ENCODE peak calls at places on chromosomes 3 and 15, in eight cellular contexts. U, B, D, K, A, F, M and P are unnamed samples.

GRCh38 chr15:77664428-77664827 is 31.7 kb upstream of the LINGO1 start:
- DNase-seq in U (no peak), B (no peak), D (no peak), K (no peak), A (no peak), F (no peak), M (no peak), P (peak)

GRCh38 chr15:80217327-80217900 is 34.6 kb downstream of the CTXND1 start:
- DNase-seq in U (no peak), B (no peak), D (no peak), K (no peak), A (no peak), F (no peak), M (peak), P (no peak)

GRCh38 chr15:59304807-59305206 is 67.9 kb downstream of the MYO1E start:
- DNase-seq in U (no peak), B (no peak), D (no peak), K (no peak), A (no peak), F (no peak), M (no peak), P (no peak)

GRCh38 chr3:128698211-128699011 is 27.6 kb upstream of the RAB7A start:
- DNase-seq in U (no peak), B (no peak), D (peak), K (no peak), A (no peak), F (peak), M (peak), P (peak)

GRCh38 chr3:194189243-194189791 is 53.4 kb downstream of the HES1 start:
- DNase-seq in U (no peak), B (no peak), D (peak), K (no peak), A (no peak), F (no peak), M (no peak), P (peak)

GRCh38 chr3:109853077-109853732 is 515.9 kb upstream of the DPPA4 start:
- DNase-seq in U (no peak), B (no peak), D (no peak), K (no peak), A (no peak), F (no peak), M (no peak), P (no peak)

GRCh38 chr3:9340450-9341009 is 22.3 kb upstream of the THUMPD3 start:
- DNase-seq in U (no peak), B (no peak), D (peak), K (no peak), A (no peak), F (no peak), M (no peak), P (no peak)

GRCh38 chr3:188309437-188310269 is 155.7 kb downstream of the LPP start:
- DNase-seq in U (no peak), B (no peak), D (no peak), K (no peak), A (no peak), F (no peak), M (no peak), P (no peak)

GRCh38 chr3:137300703-137301102 is 342.9 kb downstream of the IL20RB start:
- DNase-seq in U (no peak), B (no peak), D (no peak), K (no peak), A (no peak), F (no peak), M (no peak), P (no peak)

GRCh38 chr3:135991621-135992020 is 26.1 kb downstream of the PPP2R3A start:
- DNase-seq in U (no peak), B (no peak), D (no peak), K (no peak), A (no peak), F (no peak), M (no peak), P (no peak)

GRCh38 chr3:148840419-148840818 is 12.8 kb downstream of the CPB1 start:
- DNase-seq in U (no peak), B (no peak), D (no peak), K (no peak), A (no peak), F (no peak), M (no peak), P (no peak)

GRCh38 chr3:134308350-134308891 is 57.8 kb upstream of the RYK start:
- DNase-seq in U (peak), B (peak), D (peak), K (peak), A (peak), F (peak), M (peak), P (peak)

GRCh38 chr3:63228677-63229076 is 49.4 kb upstream of the SYNPR start:
- DNase-seq in U (no peak), B (no peak), D (peak), K (no peak), A (no peak), F (no peak), M (no peak), P (no peak)

GRCh38 chr3:158434412-158435038 is 136.5 kb upstream of the MLF1 start:
- DNase-seq in U (peak), B (no peak), D (peak), K (peak), A (no peak), F (peak), M (peak), P (peak)

GRCh38 chr3:128170866-128171516 is 17.7 kb downstream of the EEFSEC start:
- DNase-seq in U (peak), B (no peak), D (peak), K (peak), A (no peak), F (peak), M (peak), P (peak)

GRCh38 chr15:28122038-28122949 is 23.2 kb upstream of the OCA2 start:
- DNase-seq in U (no peak), B (no peak), D (no peak), K (no peak), A (no peak), F (no peak), M (no peak), P (peak)

GRCh38 chr3:129947916-129948315 is 26.6 kb upstream of the TRH start:
- DNase-seq in U (no peak), B (no peak), D (no peak), K (no peak), A (no peak), F (no peak), M (no peak), P (no peak)

GRCh38 chr15:55915876-55916567 is 77.4 kb downstream of the NEDD4 start:
- DNase-seq in U (no peak), B (no peak), D (peak), K (no peak), A (no peak), F (no peak), M (no peak), P (no peak)

GRCh38 chr15:65918936-65919335 is 49.6 kb downstream of the RAB11A start:
- DNase-seq in U (no peak), B (no peak), D (no peak), K (no peak), A (no peak), F (no peak), M (no peak), P (no peak)

GRCh38 chr15:43511012-43511885 is 6.2 kb upstream of the MAP1A start:
- DNase-seq in U (no peak), B (no peak), D (peak), K (no peak), A (no peak), F (no peak), M (no peak), P (no peak)

GRCh38 chr3:129119365-129120100 is 2.1 kb downstream of the RAB43 start:
- DNase-seq in U (no peak), B (no peak), D (peak), K (no peak), A (no peak), F (no peak), M (peak), P (peak)

GRCh38 chr15:75452968-75453702 is 1.6 kb upstream of the SIN3A start:
- DNase-seq in U (no peak), B (peak), D (peak), K (no peak), A (peak), F (peak), M (peak), P (peak)

GRCh38 chr3:17166369-17166768 is 281.6 kb downstream of the PLCL2 start:
- DNase-seq in U (no peak), B (no peak), D (no peak), K (no peak), A (no peak), F (no peak), M (no peak), P (no peak)

GRCh38 chr3:173371848-173372487 is 25.6 kb upstream of the NLGN1 start:
- DNase-seq in U (no peak), B (no peak), D (peak), K (no peak), A (no peak), F (no peak), M (no peak), P (no peak)

GRCh38 chr3:157491136-157491535 is 12.1 kb downstream of the VEPH1 start:
- DNase-seq in U (no peak), B (no peak), D (no peak), K (no peak), A (no peak), F (no peak), M (no peak), P (no peak)

GRCh38 chr3:133383175-133383574 is 16.7 kb upstream of the BFSP2 start:
- DNase-seq in U (no peak), B (no peak), D (no peak), K (no peak), A (no peak), F (no peak), M (peak), P (no peak)

GRCh38 chr15:98854496-98854895 is 153.1 kb downstream of the PGPEP1L start:
- DNase-seq in U (no peak), B (no peak), D (no peak), K (no peak), A (no peak), F (no peak), M (no peak), P (no peak)

GRCh38 chr3:46080124-46080991 is 53.1 kb upstream of the XCR1 start:
- DNase-seq in U (no peak), B (no peak), D (peak), K (no peak), A (no peak), F (no peak), M (no peak), P (no peak)

GRCh38 chr15:98611808-98612207 is 36.5 kb upstream of the IGF1R start:
- DNase-seq in U (no peak), B (no peak), D (no peak), K (no peak), A (no peak), F (no peak), M (no peak), P (no peak)

GRCh38 chr15:58002338-58003126 is 63.0 kb downstream of the ALDH1A2 start:
- DNase-seq in U (no peak), B (no peak), D (no peak), K (no peak), A (no peak), F (no peak), M (no peak), P (no peak)

GRCh38 chr3:142348460-142348859 is 99.4 kb downstream of the XRN1 start:
- DNase-seq in U (no peak), B (no peak), D (no peak), K (no peak), A (no peak), F (no peak), M (no peak), P (no peak)

GRCh38 chr3:112132975-112133448 is at the start of gene GCSAM:
- DNase-seq in U (no peak), B (no peak), D (no peak), K (no peak), A (no peak), F (no peak), M (peak), P (no peak)

GRCh38 chr3:59001675-59002074 is 48.1 kb downstream of the CFAP20DC start:
- DNase-seq in U (no peak), B (no peak), D (no peak), K (no peak), A (no peak), F (no peak), M (no peak), P (no peak)

GRCh38 chr3:116188231-116188785 is 257.0 kb downstream of the LSAMP start:
- DNase-seq in U (no peak), B (no peak), D (peak), K (no peak), A (no peak), F (no peak), M (no peak), P (no peak)